ENCODE peak calls at places on chromosome 3, in ten cellular contexts. U is HepG2, Q is left ventricle myocardium inferior, G is heart left ventricle, N is stomach, Z is uterus, D is tibial nerve, W is SJSA1, O is PC-9, H is A549. I is an unnamed sample. For H3K4me1, the result is how much of the 10 kb centered on the place peaks cover.

GRCh38 chr3:42655980-42656679 is 2.6 kb downstream of the ZBTB47 start:
- DNase-seq in U (no peak), Q (no peak), G (no peak), N (no peak), Z (peak), D (no peak), W (no peak), O (no peak), H (no peak), I (no peak)

GRCh38 chr3:68919000-68919399 is 13.3 kb downstream of the TAFA4 start:
- DNase-seq in U (no peak), Q (no peak), G (no peak), N (no peak), Z (no peak), D (no peak), W (no peak), O (no peak), H (no peak), I (peak)

GRCh38 chr3:68973635-68974034 is 39.8 kb downstream of the EOGT start:
- DNase-seq in U (no peak), Q (no peak), G (no peak), N (no peak), Z (no peak), D (no peak), W (no peak), O (no peak), H (no peak), I (no peak)

GRCh38 chr3:193869221-193870201 is 266.4 kb upstream of the HES1 start:
- DNase-seq in U (no peak), Q (peak), G (peak), N (no peak), Z (no peak), D (no peak), W (peak), O (peak), H (peak), I (peak)

GRCh38 chr3:134685881-134686802 is 35.3 kb upstream of the KY start:
- DNase-seq in U (no peak), Q (no peak), G (no peak), N (no peak), Z (no peak), D (no peak), W (no peak), O (no peak), H (no peak), I (peak)

GRCh38 chr3:9686703-9687102 is 16.9 kb upstream of the CPNE9 start:
- DNase-seq in U (no peak), Q (no peak), G (no peak), N (no peak), Z (no peak), D (no peak), W (no peak), O (no peak), H (no peak), I (no peak)

GRCh38 chr3:105173972-105174371 is 192.7 kb upstream of the ALCAM start:
- DNase-seq in U (no peak), Q (no peak), G (no peak), N (no peak), Z (no peak), D (no peak), W (no peak), O (no peak), H (no peak), I (no peak)

GRCh38 chr3:8816106-8816505 is 46.7 kb upstream of the OXTR start:
- DNase-seq in U (no peak), Q (no peak), G (no peak), N (no peak), Z (no peak), D (no peak), W (no peak), O (no peak), H (no peak), I (no peak)

GRCh38 chr3:30696403-30696819 is 90.0 kb downstream of the TGFBR2 start:
- DNase-seq in U (no peak), Q (peak), G (no peak), N (no peak), Z (no peak), D (no peak), W (no peak), O (no peak), H (no peak), I (no peak)

GRCh38 chr3:75192065-75192658 is 472.0 kb upstream of the FRG2C start:
- DNase-seq in U (peak), Q (no peak), G (no peak), N (peak), Z (no peak), D (peak), W (peak), O (no peak), H (peak), I (peak)

GRCh38 chr3:4936982-4937614 is 42.1 kb upstream of the BHLHE40 start:
- DNase-seq in U (no peak), Q (no peak), G (no peak), N (no peak), Z (no peak), D (no peak), W (no peak), O (no peak), H (no peak), I (no peak)

GRCh38 chr3:119571230-119571629 is 8.1 kb upstream of the ADPRH start:
- DNase-seq in U (no peak), Q (no peak), G (no peak), N (no peak), Z (no peak), D (no peak), W (no peak), O (no peak), H (no peak), I (no peak)

GRCh38 chr3:32531010-32531647 is 28.5 kb upstream of the CMTM6 start:
- DNase-seq in U (no peak), Q (no peak), G (no peak), N (no peak), Z (no peak), D (no peak), W (no peak), O (no peak), H (no peak), I (no peak)

GRCh38 chr3:101166150-101166549 is 154.2 kb downstream of the IMPG2 start:
- DNase-seq in U (no peak), Q (no peak), G (no peak), N (no peak), Z (no peak), D (no peak), W (no peak), O (no peak), H (no peak), I (no peak)

GRCh38 chr3:112656045-112656444 is 15.1 kb upstream of the CCDC80 start:
- DNase-seq in U (no peak), Q (no peak), G (no peak), N (no peak), Z (no peak), D (no peak), W (no peak), O (no peak), H (no peak), I (no peak)

GRCh38 chr3:112653881-112654300 is 12.9 kb upstream of the CCDC80 start:
- DNase-seq in U (no peak), Q (peak), G (peak), N (no peak), Z (peak), D (no peak), W (peak), O (peak), H (peak), I (no peak)

GRCh38 chr3:112654492-112654891 is 13.5 kb upstream of the CCDC80 start:
- DNase-seq in U (no peak), Q (no peak), G (no peak), N (no peak), Z (no peak), D (no peak), W (no peak), O (no peak), H (no peak), I (no peak)

GRCh38 chr3:112653209-112653871 is 12.4 kb upstream of the CCDC80 start:
- DNase-seq in U (no peak), Q (no peak), G (no peak), N (no peak), Z (no peak), D (peak), W (peak), O (peak), H (peak), I (no peak)

GRCh38 chr3:112654979-112655378 is 14.0 kb upstream of the CCDC80 start:
- DNase-seq in U (no peak), Q (no peak), G (no peak), N (no peak), Z (no peak), D (no peak), W (no peak), O (no peak), H (peak), I (no peak)
- H3K27ac ChIP-seq in U (no peak), Q (peak), G (peak), N (no peak), Z (peak), D (no peak), W (peak), O (peak), H (peak), I (no peak)

DNA sequence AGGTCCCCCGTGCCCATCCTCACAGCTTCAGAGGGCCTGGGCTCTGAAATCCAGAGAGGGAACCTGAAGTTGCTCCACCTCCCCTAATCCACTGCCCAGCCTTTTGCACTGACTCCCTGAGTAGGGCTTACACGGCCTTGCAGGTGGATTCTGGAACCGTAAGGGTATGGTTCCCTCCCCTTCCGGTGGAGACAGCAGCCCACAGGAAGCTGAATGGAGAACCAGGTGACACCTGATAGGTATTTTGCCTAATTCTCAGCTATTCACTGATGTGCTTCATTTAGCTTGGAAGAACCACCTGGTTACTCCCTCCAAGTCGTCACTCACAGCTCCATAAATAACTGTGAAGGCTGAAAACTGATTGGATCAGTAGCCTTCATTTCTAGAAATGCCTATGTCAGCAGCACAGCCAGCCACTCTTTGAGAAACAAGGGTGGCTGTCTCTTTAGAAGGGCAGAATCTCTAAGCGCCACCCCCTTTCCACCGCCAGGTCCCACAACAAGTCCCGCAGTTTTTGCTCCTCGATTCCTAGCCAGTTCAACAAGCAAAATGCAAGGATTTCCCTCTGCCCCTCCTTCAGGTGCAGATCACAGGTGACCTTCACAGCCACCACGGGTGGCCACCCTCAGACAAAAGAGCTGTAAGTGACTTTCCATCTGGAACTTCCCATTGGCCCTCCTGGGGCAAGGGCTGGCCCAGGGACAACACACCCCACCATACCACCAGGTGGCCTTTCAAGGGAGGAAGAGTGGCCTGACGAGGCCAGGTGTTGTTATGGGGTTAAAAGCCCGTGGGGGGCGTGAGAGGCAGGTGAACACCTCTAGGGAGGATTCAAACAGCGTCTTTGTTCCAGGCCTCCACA is 112.9 kb downstream of the SEC22A start:
- DNase-seq in U (no peak), Q (no peak), G (peak), N (no peak), Z (no peak), D (no peak), W (no peak), O (peak), H (no peak), I (no peak)
- H3K4me1 ChIP-seq in U (under half), Q (under half), G (under half), N (under half), Z (under half), D (under half), W (under half), O (under half), H (under half), I (under half)

GRCh38 chr3:188390775-188391443 is 237.0 kb downstream of the LPP start:
- DNase-seq in U (peak), Q (no peak), G (no peak), N (no peak), Z (no peak), D (no peak), W (no peak), O (no peak), H (no peak), I (no peak)
- H3K27ac ChIP-seq in U (no peak), Q (peak), G (peak), N (no peak), Z (peak), D (peak), W (no peak), O (no peak), H (no peak), I (no peak)

DNA sequence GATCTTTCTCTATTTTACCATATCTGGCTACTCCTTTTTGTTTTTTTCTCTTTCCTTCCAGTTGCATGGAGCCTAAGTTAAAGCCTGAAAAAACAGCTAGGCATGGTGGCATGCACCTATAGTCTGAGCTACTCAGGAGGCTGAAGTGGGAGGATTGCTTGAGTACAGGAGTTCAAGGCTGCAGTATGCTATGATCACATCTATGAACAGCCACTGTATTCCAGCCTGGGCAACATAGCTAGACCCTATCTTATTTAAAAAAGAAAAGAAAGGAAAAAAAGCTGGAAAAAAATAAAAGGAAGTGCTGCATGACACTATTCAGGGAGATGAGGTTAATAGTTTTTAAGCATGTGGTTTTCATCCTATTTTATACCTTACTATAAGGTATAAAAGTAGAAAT is 4.0 kb upstream of the SKIL start:
- DNase-seq in U (no peak), Q (no peak), G (no peak), N (no peak), Z (no peak), D (no peak), W (no peak), O (peak), H (no peak), I (no peak)
- H3K4me1 ChIP-seq in U (half or more), Q (under half), G (under half), N (under half), Z (under half), D (under half), W (under half), O (under half), H (under half), I (under half)

GRCh38 chr3:111609700-111610099 is 14.6 kb upstream of the ZBED2 start:
- DNase-seq in U (no peak), Q (no peak), G (no peak), N (no peak), Z (no peak), D (no peak), W (no peak), O (no peak), H (no peak), I (no peak)

GRCh38 chr3:111607242-111607641 is 12.1 kb upstream of the ZBED2 start:
- DNase-seq in U (no peak), Q (no peak), G (no peak), N (no peak), Z (no peak), D (no peak), W (no peak), O (no peak), H (peak), I (no peak)

GRCh38 chr3:111610612-111611054 is 15.5 kb upstream of the ZBED2 start:
- DNase-seq in U (no peak), Q (no peak), G (no peak), N (no peak), Z (no peak), D (no peak), W (no peak), O (no peak), H (no peak), I (no peak)

GRCh38 chr3:111608378-111608777 is 13.2 kb upstream of the ZBED2 start:
- DNase-seq in U (no peak), Q (no peak), G (no peak), N (no peak), Z (no peak), D (no peak), W (no peak), O (no peak), H (no peak), I (no peak)

GRCh38 chr3:111610189-111610588 is 15.0 kb upstream of the ZBED2 start:
- DNase-seq in U (no peak), Q (no peak), G (no peak), N (no peak), Z (no peak), D (no peak), W (no peak), O (no peak), H (no peak), I (no peak)
- H3K27ac ChIP-seq in U (no peak), Q (no peak), G (no peak), N (peak), Z (no peak), D (no peak), W (no peak), O (no peak), H (no peak), I (no peak)

GRCh38 chr3:187946981-187947380 is 201.7 kb upstream of the BCL6 start:
- DNase-seq in U (no peak), Q (no peak), G (no peak), N (no peak), Z (no peak), D (no peak), W (no peak), O (no peak), H (no peak), I (no peak)

GRCh38 chr3:187944391-187945179 is 199.3 kb upstream of the BCL6 start:
- DNase-seq in U (no peak), Q (no peak), G (no peak), N (no peak), Z (no peak), D (no peak), W (no peak), O (peak), H (no peak), I (no peak)

GRCh38 chr3:187943677-187944390 is 198.6 kb upstream of the BCL6 start:
- DNase-seq in U (peak), Q (no peak), G (no peak), N (no peak), Z (no peak), D (no peak), W (no peak), O (peak), H (peak), I (no peak)

GRCh38 chr3:187946031-187946691 is 200.9 kb upstream of the BCL6 start:
- DNase-seq in U (peak), Q (no peak), G (no peak), N (no peak), Z (no peak), D (no peak), W (no peak), O (peak), H (no peak), I (no peak)

GRCh38 chr3:187945374-187945773 is 200.1 kb upstream of the BCL6 start:
- DNase-seq in U (no peak), Q (no peak), G (no peak), N (no peak), Z (no peak), D (no peak), W (no peak), O (no peak), H (no peak), I (no peak)
- H3K4me1 ChIP-seq in U (half or more), Q (under half), G (under half), N (under half), Z (under half), D (under half), W (under half), O (half or more), H (half or more), I (under half)

GRCh38 chr3:185362850-185363661 is at the start of gene MAP3K13:
- DNase-seq in U (peak), Q (peak), G (peak), N (peak), Z (peak), D (peak), W (peak), O (peak), H (peak), I (peak)

GRCh38 chr3:185361920-185362319 is 1.0 kb upstream of the MAP3K13 start:
- DNase-seq in U (no peak), Q (no peak), G (no peak), N (no peak), Z (no peak), D (no peak), W (no peak), O (no peak), H (no peak), I (no peak)

GRCh38 chr3:185366913-185367312 is 4.0 kb downstream of the MAP3K13 start:
- DNase-seq in U (no peak), Q (no peak), G (no peak), N (no peak), Z (no peak), D (no peak), W (no peak), O (no peak), H (no peak), I (no peak)

GRCh38 chr3:185365281-185366211 is 2.6 kb downstream of the MAP3K13 start:
- DNase-seq in U (no peak), Q (no peak), G (no peak), N (peak), Z (no peak), D (no peak), W (no peak), O (peak), H (no peak), I (no peak)

DNA sequence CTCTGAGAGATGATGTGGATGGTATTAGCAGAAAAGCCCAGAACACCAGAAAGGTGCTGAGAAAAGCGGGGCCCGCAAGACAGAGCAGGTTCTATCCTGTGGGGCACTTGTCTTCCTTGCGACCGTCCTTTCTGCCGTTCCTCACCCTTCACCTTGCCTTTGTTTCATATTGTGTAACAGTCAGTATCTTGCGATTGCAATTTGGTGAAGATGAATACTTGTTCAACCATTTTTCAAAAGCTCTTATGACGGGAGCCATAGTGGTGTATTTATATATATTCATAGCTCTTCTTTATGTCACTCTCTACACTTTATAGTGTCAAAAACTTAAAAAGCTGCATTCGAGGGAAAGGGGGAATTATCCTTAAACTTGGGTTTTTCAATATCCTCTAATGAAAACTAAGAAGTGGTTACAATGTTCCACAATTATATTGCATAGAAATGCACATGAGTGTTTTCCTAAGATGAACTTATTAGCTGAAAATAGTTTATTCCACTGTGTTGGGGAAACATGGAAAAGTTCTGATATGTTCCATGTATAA is 797 bp downstream of the MAP3K13 start:
- DNase-seq in U (no peak), Q (no peak), G (no peak), N (no peak), Z (no peak), D (no peak), W (no peak), O (peak), H (no peak), I (no peak)
- H3K27ac ChIP-seq in U (no peak), Q (peak), G (peak), N (peak), Z (peak), D (peak), W (no peak), O (peak), H (peak), I (no peak)

I was measured in SJCRH30.